ENCODE peak calls at places on chromosomes 3 and 15, in nine cellular contexts. One of them, this sample, is unnamed.

GRCh38 chr3:101928890-101929289 is 79.6 kb downstream of the NFKBIZ start:
- DNase-seq in ovary: no peak
- DNase-seq in A549: no peak
- DNase-seq in body of pancreas: no peak
- DNase-seq in HCT116: no peak
- DNase-seq in transverse colon: no peak
- DNase-seq in stomach: no peak
- DNase-seq in GM12892: no peak
- DNase-seq in heart left ventricle: no peak
- DNase-seq in this sample: no peak

GRCh38 chr3:190306513-190307163 is 15.6 kb downstream of the CLDN1 start:
- DNase-seq in ovary: no peak
- DNase-seq in A549: no peak
- DNase-seq in body of pancreas: peak; percentile 72
- DNase-seq in HCT116: no peak
- DNase-seq in transverse colon: no peak
- DNase-seq in stomach: no peak
- DNase-seq in GM12892: no peak
- DNase-seq in heart left ventricle: no peak
- DNase-seq in this sample: no peak

GRCh38 chr3:55180936-55181535 is 253.2 kb upstream of the LRTM1 start:
- DNase-seq in ovary: no peak
- DNase-seq in A549: no peak
- DNase-seq in body of pancreas: peak; percentile 26
- DNase-seq in HCT116: no peak
- DNase-seq in transverse colon: no peak
- DNase-seq in stomach: no peak
- DNase-seq in GM12892: no peak
- DNase-seq in heart left ventricle: peak; percentile 16
- DNase-seq in this sample: peak; percentile 61

GRCh38 chr3:150699068-150699635 is 4.6 kb downstream of the ERICH6 start:
- DNase-seq in ovary: no peak
- DNase-seq in A549: no peak
- DNase-seq in body of pancreas: no peak
- DNase-seq in HCT116: no peak
- DNase-seq in transverse colon: no peak
- DNase-seq in stomach: no peak
- DNase-seq in GM12892: no peak
- DNase-seq in heart left ventricle: no peak
- DNase-seq in this sample: no peak

GRCh38 chr15:95284933-95285401 is 1045.5 kb upstream of the NR2F2 start:
- DNase-seq in ovary: no peak
- DNase-seq in A549: no peak
- DNase-seq in body of pancreas: no peak
- DNase-seq in HCT116: no peak
- DNase-seq in transverse colon: no peak
- DNase-seq in stomach: no peak
- DNase-seq in GM12892: no peak
- DNase-seq in heart left ventricle: no peak
- DNase-seq in this sample: no peak

GRCh38 chr3:125062904-125063618 is 7.3 kb upstream of the HEG1 start:
- DNase-seq in ovary: no peak
- DNase-seq in A549: peak; percentile 53
- DNase-seq in body of pancreas: peak; percentile 64
- DNase-seq in HCT116: no peak
- DNase-seq in transverse colon: no peak
- DNase-seq in stomach: peak; percentile 40
- DNase-seq in GM12892: no peak
- DNase-seq in heart left ventricle: peak; percentile 36
- DNase-seq in this sample: peak; percentile 44

GRCh38 chr3:100213891-100214573 is 46.8 kb upstream of the TBC1D23 start:
- DNase-seq in ovary: no peak
- DNase-seq in A549: no peak
- DNase-seq in body of pancreas: no peak
- DNase-seq in HCT116: no peak
- DNase-seq in transverse colon: no peak
- DNase-seq in stomach: no peak
- DNase-seq in GM12892: no peak
- DNase-seq in heart left ventricle: no peak
- DNase-seq in this sample: no peak

GRCh38 chr15:77019476-77020331 is 24.8 kb downstream of the PSTPIP1 start:
- DNase-seq in ovary: no peak
- DNase-seq in A549: no peak
- DNase-seq in body of pancreas: no peak
- DNase-seq in HCT116: no peak
- DNase-seq in transverse colon: no peak
- DNase-seq in stomach: no peak
- DNase-seq in GM12892: no peak
- DNase-seq in heart left ventricle: no peak
- DNase-seq in this sample: no peak

GRCh38 chr15:53072077-53072476 is 281.9 kb upstream of the ONECUT1 start:
- DNase-seq in ovary: no peak
- DNase-seq in A549: peak; percentile 65
- DNase-seq in body of pancreas: peak; percentile 99
- DNase-seq in HCT116: peak; percentile 18
- DNase-seq in transverse colon: peak; percentile 61
- DNase-seq in stomach: peak; percentile 61
- DNase-seq in GM12892: no peak
- DNase-seq in heart left ventricle: peak; percentile 5
- DNase-seq in this sample: peak; percentile 52

DNA sequence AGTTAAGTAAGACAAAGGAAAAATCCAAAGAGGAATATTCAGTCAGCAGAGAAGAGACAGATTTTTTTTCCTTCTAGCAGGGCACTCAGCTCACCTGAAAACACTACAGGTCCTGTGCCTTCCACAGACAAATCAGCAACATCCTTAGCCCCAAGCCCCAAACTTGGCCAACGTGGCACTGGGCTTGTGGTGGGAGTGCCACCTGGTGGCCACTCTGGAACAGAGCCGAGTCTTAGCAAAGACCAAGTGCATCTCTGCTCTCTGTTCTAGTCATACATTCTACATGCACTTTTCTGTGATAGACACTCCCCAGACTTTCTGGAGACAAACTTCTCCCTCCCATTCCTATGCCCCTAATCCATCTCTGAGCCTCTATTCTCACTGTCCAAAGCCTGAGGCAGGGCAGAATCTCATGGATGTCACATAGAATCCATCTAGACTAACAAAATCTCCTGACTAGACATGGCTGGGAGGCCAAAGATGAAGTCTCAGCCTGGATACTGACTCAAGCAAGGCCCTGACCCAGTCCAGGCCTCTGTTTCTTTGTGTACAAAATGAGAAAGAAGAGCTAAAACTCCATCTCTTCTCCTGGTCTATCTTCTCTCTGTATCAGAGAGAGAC is 5.0 kb upstream of the SEMA7A start:
- DNase-seq in ovary: peak; percentile 81
- DNase-seq in A549: peak; percentile 67
- DNase-seq in body of pancreas: peak; percentile 70
- DNase-seq in HCT116: peak; percentile 74
- DNase-seq in transverse colon: peak; percentile 68
- DNase-seq in stomach: peak; percentile 77
- DNase-seq in GM12892: no peak
- DNase-seq in heart left ventricle: peak; percentile 62
- DNase-seq in this sample: peak; percentile 83
- TF ChIP-seq POLR2A in ovary: no peak
- TF ChIP-seq POLR2A in A549: no peak
- TF ChIP-seq POLR2A in body of pancreas: no peak
- TF ChIP-seq POLR2A in HCT116: no peak
- TF ChIP-seq POLR2A in transverse colon: no peak
- TF ChIP-seq POLR2A in stomach: no peak
- TF ChIP-seq POLR2A in GM12892: no peak
- TF ChIP-seq POLR2A in heart left ventricle: no peak
- TF ChIP-seq POLR2A in this sample: no peak

GRCh38 chr15:92886229-92886628 is 13.9 kb upstream of the CHD2 start:
- DNase-seq in ovary: no peak
- DNase-seq in A549: no peak
- DNase-seq in body of pancreas: no peak
- DNase-seq in HCT116: no peak
- DNase-seq in transverse colon: no peak
- DNase-seq in stomach: no peak
- DNase-seq in GM12892: no peak
- DNase-seq in heart left ventricle: no peak
- DNase-seq in this sample: no peak
- TF ChIP-seq POLR2A in ovary: no peak
- TF ChIP-seq POLR2A in A549: no peak
- TF ChIP-seq POLR2A in body of pancreas: no peak
- TF ChIP-seq POLR2A in HCT116: no peak
- TF ChIP-seq POLR2A in transverse colon: no peak
- TF ChIP-seq POLR2A in stomach: no peak
- TF ChIP-seq POLR2A in GM12892: no peak
- TF ChIP-seq POLR2A in heart left ventricle: no peak
- TF ChIP-seq POLR2A in this sample: no peak

DNA sequence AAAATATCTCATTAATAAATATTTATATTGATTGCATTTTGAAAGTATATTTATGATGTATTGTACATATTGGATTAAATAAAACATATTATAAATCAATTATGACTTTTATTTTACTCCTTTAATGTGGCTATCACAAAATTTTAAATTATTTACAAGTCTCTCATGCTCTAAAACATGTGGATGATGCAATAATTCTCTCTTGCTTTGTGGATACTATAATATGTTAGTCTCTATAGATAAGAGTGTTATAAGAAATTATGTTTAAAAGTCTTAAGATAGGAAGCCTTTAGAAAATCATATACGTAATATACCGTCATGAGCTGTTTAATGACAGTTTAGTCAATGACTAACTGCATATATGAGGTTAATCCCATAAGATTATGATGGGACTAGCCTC is 547.4 kb upstream of the ALCAM start:
- DNase-seq in ovary: no peak
- DNase-seq in A549: no peak
- DNase-seq in body of pancreas: no peak
- DNase-seq in HCT116: no peak
- DNase-seq in transverse colon: no peak
- DNase-seq in stomach: no peak
- DNase-seq in GM12892: no peak
- DNase-seq in heart left ventricle: no peak
- DNase-seq in this sample: no peak
- TF ChIP-seq POLR2A in ovary: no peak
- TF ChIP-seq POLR2A in A549: no peak
- TF ChIP-seq POLR2A in body of pancreas: no peak
- TF ChIP-seq POLR2A in HCT116: no peak
- TF ChIP-seq POLR2A in transverse colon: no peak
- TF ChIP-seq POLR2A in stomach: no peak
- TF ChIP-seq POLR2A in GM12892: no peak
- TF ChIP-seq POLR2A in heart left ventricle: no peak
- TF ChIP-seq POLR2A in this sample: no peak

DNA sequence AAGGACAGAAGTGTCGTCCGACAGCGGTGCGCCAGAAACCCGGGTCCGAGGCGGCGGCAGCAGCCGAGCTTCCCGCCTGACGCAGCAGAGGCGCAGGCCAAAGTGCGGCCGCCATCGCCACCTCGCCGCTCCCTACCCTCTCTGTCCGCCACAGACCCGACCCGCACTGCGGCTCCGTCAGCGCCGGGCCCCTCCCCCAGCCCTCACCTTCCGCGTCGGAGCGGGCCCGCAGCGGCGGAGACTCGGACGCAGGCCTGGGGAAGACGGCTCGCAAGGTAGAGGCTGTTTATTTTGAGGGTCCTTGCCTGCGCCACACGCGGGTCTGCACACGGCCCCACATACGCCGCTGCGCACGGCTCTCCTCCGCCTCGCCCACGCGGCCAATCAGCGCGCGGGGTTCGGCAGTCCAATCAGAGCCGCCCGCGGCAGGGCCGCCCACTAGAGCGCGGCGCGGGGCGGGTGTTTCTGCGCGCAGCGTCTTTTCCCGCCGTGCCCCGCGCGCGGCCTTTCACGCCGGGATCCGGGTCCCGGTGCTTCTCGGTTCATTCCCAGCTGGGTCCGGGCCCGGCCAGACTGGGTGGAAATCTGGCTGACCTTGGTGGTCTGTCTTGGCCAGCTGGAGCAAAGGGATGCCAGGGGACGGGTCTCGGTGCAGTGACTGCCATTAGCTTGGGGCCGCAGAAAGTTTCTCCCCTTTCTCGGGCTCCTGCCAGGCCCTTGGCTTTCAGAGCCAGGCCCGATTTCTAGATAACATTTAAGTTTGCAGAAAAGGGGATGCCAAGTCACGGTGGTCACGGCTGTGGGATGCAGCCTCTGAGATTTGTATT is at the start of gene CNBP:
- DNase-seq in ovary: peak; percentile 93
- DNase-seq in A549: peak; percentile 86
- DNase-seq in body of pancreas: peak; percentile 95
- DNase-seq in HCT116: peak; percentile 78
- DNase-seq in transverse colon: peak; percentile 95
- DNase-seq in stomach: peak; percentile 96
- DNase-seq in GM12892: peak; percentile 95
- DNase-seq in heart left ventricle: peak; percentile 95
- DNase-seq in this sample: peak; percentile 95
- TF ChIP-seq POLR2A in ovary: peak; percentile 99
- TF ChIP-seq POLR2A in A549: peak; percentile 61
- TF ChIP-seq POLR2A in body of pancreas: peak; percentile 99
- TF ChIP-seq POLR2A in HCT116: no peak
- TF ChIP-seq POLR2A in transverse colon: peak; percentile 99
- TF ChIP-seq POLR2A in stomach: peak; percentile 88
- TF ChIP-seq POLR2A in GM12892: peak; percentile 95
- TF ChIP-seq POLR2A in heart left ventricle: peak; percentile 76
- TF ChIP-seq POLR2A in this sample: peak; percentile 82

GRCh38 chr3:12585181-12585580 is 28.3 kb downstream of the MKRN2 start:
- DNase-seq in ovary: no peak
- DNase-seq in A549: no peak
- DNase-seq in body of pancreas: no peak
- DNase-seq in HCT116: no peak
- DNase-seq in transverse colon: no peak
- DNase-seq in stomach: no peak
- DNase-seq in GM12892: no peak
- DNase-seq in heart left ventricle: no peak
- DNase-seq in this sample: no peak

GRCh38 chr3:12585970-12586369 is 29.1 kb downstream of the MKRN2 start:
- DNase-seq in ovary: no peak
- DNase-seq in A549: no peak
- DNase-seq in body of pancreas: no peak
- DNase-seq in HCT116: no peak
- DNase-seq in transverse colon: no peak
- DNase-seq in stomach: no peak
- DNase-seq in GM12892: no peak
- DNase-seq in heart left ventricle: no peak
- DNase-seq in this sample: no peak

GRCh38 chr3:12582730-12583129 is 25.8 kb downstream of the MKRN2 start:
- DNase-seq in ovary: no peak
- DNase-seq in A549: no peak
- DNase-seq in body of pancreas: no peak
- DNase-seq in HCT116: no peak
- DNase-seq in transverse colon: no peak
- DNase-seq in stomach: no peak
- DNase-seq in GM12892: no peak
- DNase-seq in heart left ventricle: no peak
- DNase-seq in this sample: no peak

GRCh38 chr3:12583280-12583679 is 26.4 kb downstream of the MKRN2 start:
- DNase-seq in ovary: no peak
- DNase-seq in A549: no peak
- DNase-seq in body of pancreas: no peak
- DNase-seq in HCT116: no peak
- DNase-seq in transverse colon: no peak
- DNase-seq in stomach: no peak
- DNase-seq in GM12892: no peak
- DNase-seq in heart left ventricle: no peak
- DNase-seq in this sample: no peak

DNA sequence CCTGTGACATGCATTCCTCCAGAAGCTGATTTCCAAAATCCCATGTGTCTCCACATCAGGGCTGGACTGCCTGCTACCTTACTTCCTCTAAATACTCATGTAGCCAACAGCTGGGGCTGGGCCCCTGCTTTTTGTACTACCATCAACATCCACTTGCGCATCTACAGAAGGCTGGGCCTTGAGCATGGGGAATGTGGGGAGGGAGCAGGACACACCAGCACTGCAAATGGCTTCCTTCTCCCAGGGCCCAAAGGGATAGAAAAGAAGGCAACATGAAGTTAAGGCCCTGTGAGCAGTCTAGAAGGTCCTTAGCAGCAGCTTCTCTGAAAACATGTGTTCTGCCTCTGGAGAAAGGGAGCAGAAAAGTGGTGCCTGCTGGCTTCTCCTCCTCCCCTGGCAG is 27.2 kb downstream of the MKRN2 start:
- DNase-seq in ovary: no peak
- DNase-seq in A549: no peak
- DNase-seq in body of pancreas: no peak
- DNase-seq in HCT116: no peak
- DNase-seq in transverse colon: no peak
- DNase-seq in stomach: no peak
- DNase-seq in GM12892: no peak
- DNase-seq in heart left ventricle: no peak
- DNase-seq in this sample: no peak
- TF ChIP-seq POLR2A in ovary: no peak
- TF ChIP-seq POLR2A in A549: no peak
- TF ChIP-seq POLR2A in body of pancreas: no peak
- TF ChIP-seq POLR2A in HCT116: no peak
- TF ChIP-seq POLR2A in transverse colon: no peak
- TF ChIP-seq POLR2A in stomach: no peak
- TF ChIP-seq POLR2A in GM12892: no peak
- TF ChIP-seq POLR2A in heart left ventricle: no peak
- TF ChIP-seq POLR2A in this sample: no peak

This sample was measured in testis.